ENCODE peak calls at places on chromosomes 7 and 10, in seven cellular contexts. One of them, this sample, is unnamed.

GRCh38 chr7:130490888-130491771 is 755 bp upstream of the MEST start:
- DNase-seq in PC-3: no peak
- DNase-seq in HCT116: no peak
- DNase-seq in left ventricle myocardium inferior: no peak
- DNase-seq in prostate gland: peak
- DNase-seq in HL-60: no peak
- DNase-seq in AG04450: no peak
- DNase-seq in this sample: peak

GRCh38 chr10:5942471-5942870 is 34.9 kb downstream of the IL15RA start:
- DNase-seq in AG04450: no peak
- DNase-seq in left ventricle myocardium inferior: peak
- DNase-seq in HL-60: no peak
- DNase-seq in HCT116: no peak
- DNase-seq in PC-3: no peak
- DNase-seq in prostate gland: no peak
- DNase-seq in this sample: peak

GRCh38 chr7:106054971-106055370 is 57.1 kb downstream of the SYPL1 start:
- DNase-seq in PC-3: no peak
- DNase-seq in HL-60: no peak
- DNase-seq in AG04450: no peak
- DNase-seq in left ventricle myocardium inferior: no peak
- DNase-seq in prostate gland: no peak
- DNase-seq in HCT116: no peak
- DNase-seq in this sample: no peak

GRCh38 chr10:112631501-112632410 is 184.7 kb downstream of the VTI1A start:
- DNase-seq in PC-3: no peak
- DNase-seq in left ventricle myocardium inferior: no peak
- DNase-seq in HL-60: no peak
- DNase-seq in AG04450: no peak
- DNase-seq in prostate gland: no peak
- DNase-seq in HCT116: peak
- DNase-seq in this sample: no peak

GRCh38 chr10:6327906-6328707 is 125.4 kb downstream of the PFKFB3 start:
- DNase-seq in HCT116: no peak
- DNase-seq in left ventricle myocardium inferior: no peak
- DNase-seq in PC-3: no peak
- DNase-seq in HL-60: no peak
- DNase-seq in AG04450: no peak
- DNase-seq in prostate gland: no peak
- DNase-seq in this sample: no peak

GRCh38 chr10:99993994-99994689 is 15.6 kb downstream of the DNMBP start:
- DNase-seq in left ventricle myocardium inferior: peak
- DNase-seq in HL-60: peak
- DNase-seq in HCT116: no peak
- DNase-seq in AG04450: no peak
- DNase-seq in PC-3: peak
- DNase-seq in prostate gland: no peak
- DNase-seq in this sample: no peak

GRCh38 chr10:43039629-43040481 is 37.0 kb upstream of the RET start:
- DNase-seq in PC-3: no peak
- DNase-seq in left ventricle myocardium inferior: no peak
- DNase-seq in AG04450: no peak
- DNase-seq in HCT116: no peak
- DNase-seq in HL-60: no peak
- DNase-seq in prostate gland: no peak
- DNase-seq in this sample: no peak

GRCh38 chr10:72065439-72066025 is 22.8 kb downstream of the SPOCK2 start:
- DNase-seq in HL-60: no peak
- DNase-seq in prostate gland: no peak
- DNase-seq in HCT116: no peak
- DNase-seq in AG04450: no peak
- DNase-seq in PC-3: no peak
- DNase-seq in left ventricle myocardium inferior: no peak
- DNase-seq in this sample: no peak

GRCh38 chr7:27110163-27110976 is 7.9 kb upstream of the HOXA2 start:
- DNase-seq in HL-60: no peak
- DNase-seq in PC-3: peak
- DNase-seq in left ventricle myocardium inferior: no peak
- DNase-seq in HCT116: no peak
- DNase-seq in prostate gland: peak
- DNase-seq in AG04450: peak
- DNase-seq in this sample: no peak

GRCh38 chr10:91410638-91411367 is 659 bp downstream of the HECTD2 start:
- DNase-seq in prostate gland: peak
- DNase-seq in PC-3: peak
- DNase-seq in left ventricle myocardium inferior: no peak
- DNase-seq in AG04450: no peak
- DNase-seq in HL-60: no peak
- DNase-seq in HCT116: no peak
- DNase-seq in this sample: no peak

GRCh38 chr7:39969431-39969830 is 19.4 kb downstream of the CDK13 start:
- DNase-seq in PC-3: no peak
- DNase-seq in HCT116: no peak
- DNase-seq in prostate gland: no peak
- DNase-seq in AG04450: no peak
- DNase-seq in left ventricle myocardium inferior: no peak
- DNase-seq in HL-60: no peak
- DNase-seq in this sample: no peak

GRCh38 chr10:95553674-95554073 is 7.5 kb downstream of the SORBS1 start:
- DNase-seq in HCT116: no peak
- DNase-seq in AG04450: no peak
- DNase-seq in PC-3: no peak
- DNase-seq in left ventricle myocardium inferior: no peak
- DNase-seq in prostate gland: no peak
- DNase-seq in HL-60: no peak
- DNase-seq in this sample: no peak

GRCh38 chr10:132626761-132627735 is 89.5 kb downstream of the INPP5A start:
- DNase-seq in PC-3: no peak
- DNase-seq in AG04450: no peak
- DNase-seq in HL-60: no peak
- DNase-seq in left ventricle myocardium inferior: peak
- DNase-seq in prostate gland: no peak
- DNase-seq in HCT116: no peak
- DNase-seq in this sample: no peak

GRCh38 chr7:73865738-73866445 is 4.9 kb downstream of the TMEM270 start:
- DNase-seq in left ventricle myocardium inferior: no peak
- DNase-seq in HCT116: no peak
- DNase-seq in prostate gland: peak
- DNase-seq in AG04450: no peak
- DNase-seq in PC-3: peak
- DNase-seq in HL-60: no peak
- DNase-seq in this sample: no peak

GRCh38 chr10:14416308-14416700 is 85.6 kb upstream of the FRMD4A start:
- DNase-seq in left ventricle myocardium inferior: no peak
- DNase-seq in HCT116: no peak
- DNase-seq in PC-3: no peak
- DNase-seq in HL-60: no peak
- DNase-seq in prostate gland: no peak
- DNase-seq in AG04450: no peak
- DNase-seq in this sample: no peak

GRCh38 chr7:36175872-36176271 is 22.8 kb downstream of the EEPD1 start:
- DNase-seq in HL-60: peak
- DNase-seq in HCT116: no peak
- DNase-seq in left ventricle myocardium inferior: peak
- DNase-seq in PC-3: no peak
- DNase-seq in AG04450: no peak
- DNase-seq in prostate gland: no peak
- DNase-seq in this sample: peak

GRCh38 chr10:97648557-97649404 is 8.3 kb downstream of the PI4K2A start:
- DNase-seq in HCT116: peak
- DNase-seq in PC-3: peak
- DNase-seq in AG04450: peak
- DNase-seq in prostate gland: no peak
- DNase-seq in HL-60: peak
- DNase-seq in left ventricle myocardium inferior: no peak
- DNase-seq in this sample: peak

GRCh38 chr10:78579995-78580394 is 488.8 kb upstream of the ZMIZ1 start:
- DNase-seq in HL-60: no peak
- DNase-seq in left ventricle myocardium inferior: peak
- DNase-seq in PC-3: peak
- DNase-seq in prostate gland: peak
- DNase-seq in HCT116: no peak
- DNase-seq in AG04450: no peak
- DNase-seq in this sample: peak

GRCh38 chr10:97081621-97082235 is 104.0 kb downstream of the SLIT1 start:
- DNase-seq in prostate gland: peak
- DNase-seq in AG04450: peak
- DNase-seq in HL-60: peak
- DNase-seq in HCT116: peak
- DNase-seq in PC-3: peak
- DNase-seq in left ventricle myocardium inferior: peak
- DNase-seq in this sample: peak

GRCh38 chr7:151694828-151695580 is 175.3 kb upstream of the RHEB start:
- DNase-seq in PC-3: peak
- DNase-seq in HCT116: no peak
- DNase-seq in HL-60: no peak
- DNase-seq in left ventricle myocardium inferior: peak
- DNase-seq in prostate gland: peak
- DNase-seq in AG04450: no peak
- DNase-seq in this sample: peak

GRCh38 chr10:83432296-83433045 is 706.8 kb upstream of the GHITM start:
- DNase-seq in left ventricle myocardium inferior: no peak
- DNase-seq in PC-3: no peak
- DNase-seq in HL-60: no peak
- DNase-seq in AG04450: no peak
- DNase-seq in HCT116: no peak
- DNase-seq in prostate gland: no peak
- DNase-seq in this sample: no peak

GRCh38 chr7:37505750-37506353 is 57.2 kb upstream of the ELMO1 start:
- DNase-seq in HL-60: no peak
- DNase-seq in AG04450: no peak
- DNase-seq in PC-3: no peak
- DNase-seq in prostate gland: no peak
- DNase-seq in left ventricle myocardium inferior: no peak
- DNase-seq in HCT116: no peak
- DNase-seq in this sample: no peak

GRCh38 chr7:127667017-127667670 is 15.2 kb downstream of the SND1 start:
- DNase-seq in prostate gland: no peak
- DNase-seq in HCT116: no peak
- DNase-seq in AG04450: no peak
- DNase-seq in HL-60: no peak
- DNase-seq in PC-3: peak
- DNase-seq in left ventricle myocardium inferior: no peak
- DNase-seq in this sample: no peak

GRCh38 chr10:24826022-24826421 is 102.3 kb upstream of the ARHGAP21 start:
- DNase-seq in prostate gland: no peak
- DNase-seq in AG04450: peak
- DNase-seq in HCT116: no peak
- DNase-seq in PC-3: peak
- DNase-seq in HL-60: no peak
- DNase-seq in left ventricle myocardium inferior: no peak
- DNase-seq in this sample: no peak

GRCh38 chr7:143384741-143385631 is 3.8 kb downstream of the ZYX start:
- DNase-seq in PC-3: no peak
- DNase-seq in HL-60: no peak
- DNase-seq in left ventricle myocardium inferior: no peak
- DNase-seq in AG04450: no peak
- DNase-seq in prostate gland: no peak
- DNase-seq in HCT116: no peak
- DNase-seq in this sample: no peak

GRCh38 chr7:141737118-141737835 is 881 bp upstream of the SSBP1 start:
- DNase-seq in prostate gland: no peak
- DNase-seq in left ventricle myocardium inferior: no peak
- DNase-seq in HCT116: no peak
- DNase-seq in HL-60: peak
- DNase-seq in AG04450: no peak
- DNase-seq in PC-3: peak
- DNase-seq in this sample: no peak

GRCh38 chr10:9858816-9859215 is 1158.9 kb upstream of the CELF2 start:
- DNase-seq in prostate gland: no peak
- DNase-seq in HCT116: no peak
- DNase-seq in AG04450: no peak
- DNase-seq in left ventricle myocardium inferior: no peak
- DNase-seq in PC-3: no peak
- DNase-seq in HL-60: no peak
- DNase-seq in this sample: no peak

GRCh38 chr7:97512441-97513207 is 219.3 kb upstream of the TAC1 start:
- DNase-seq in prostate gland: no peak
- DNase-seq in PC-3: no peak
- DNase-seq in left ventricle myocardium inferior: no peak
- DNase-seq in HCT116: no peak
- DNase-seq in AG04450: no peak
- DNase-seq in HL-60: no peak
- DNase-seq in this sample: no peak

GRCh38 chr7:130988443-130988842 is 254.4 kb upstream of the KLF14 start:
- DNase-seq in HCT116: no peak
- DNase-seq in AG04450: no peak
- DNase-seq in left ventricle myocardium inferior: no peak
- DNase-seq in HL-60: no peak
- DNase-seq in prostate gland: no peak
- DNase-seq in PC-3: no peak
- DNase-seq in this sample: no peak

GRCh38 chr10:5449823-5450222 is 37.5 kb downstream of the NET1 start:
- DNase-seq in PC-3: peak
- DNase-seq in left ventricle myocardium inferior: no peak
- DNase-seq in AG04450: peak
- DNase-seq in prostate gland: no peak
- DNase-seq in HCT116: no peak
- DNase-seq in HL-60: peak
- DNase-seq in this sample: no peak

GRCh38 chr10:34581871-34582532 is 233.1 kb downstream of the PARD3 start:
- DNase-seq in left ventricle myocardium inferior: no peak
- DNase-seq in AG04450: no peak
- DNase-seq in HL-60: no peak
- DNase-seq in HCT116: no peak
- DNase-seq in prostate gland: no peak
- DNase-seq in PC-3: peak
- DNase-seq in this sample: no peak
- H3K27ac ChIP-seq in left ventricle myocardium inferior: no peak
- H3K27ac ChIP-seq in AG04450: no peak
- H3K27ac ChIP-seq in HL-60: no peak
- H3K27ac ChIP-seq in HCT116: no peak
- H3K27ac ChIP-seq in prostate gland: no peak
- H3K27ac ChIP-seq in PC-3: peak
- H3K27ac ChIP-seq in this sample: no peak

GRCh38 chr10:73839276-73839966 is 28.0 kb upstream of the NDST2 start:
- DNase-seq in HL-60: no peak
- DNase-seq in HCT116: no peak
- DNase-seq in PC-3: no peak
- DNase-seq in prostate gland: no peak
- DNase-seq in left ventricle myocardium inferior: no peak
- DNase-seq in AG04450: no peak
- DNase-seq in this sample: no peak
- H3K4me3 ChIP-seq in HL-60: no peak
- H3K4me3 ChIP-seq in HCT116: no peak
- H3K4me3 ChIP-seq in PC-3: no peak
- H3K4me3 ChIP-seq in prostate gland: no peak
- H3K4me3 ChIP-seq in left ventricle myocardium inferior: no peak
- H3K4me3 ChIP-seq in AG04450: no peak
- H3K4me3 ChIP-seq in this sample: no peak

GRCh38 chr7:155804897-155805825 is 7.1 kb downstream of the SHH start:
- DNase-seq in PC-3: peak
- DNase-seq in left ventricle myocardium inferior: peak
- DNase-seq in HL-60: peak
- DNase-seq in HCT116: no peak
- DNase-seq in prostate gland: peak
- DNase-seq in AG04450: no peak
- DNase-seq in this sample: no peak
- TF ChIP-seq CTCF in PC-3: peak
- TF ChIP-seq CTCF in left ventricle myocardium inferior: peak
- TF ChIP-seq CTCF in HL-60: peak
- TF ChIP-seq CTCF in HCT116: peak
- TF ChIP-seq CTCF in prostate gland: no peak
- TF ChIP-seq CTCF in AG04450: peak
- TF ChIP-seq CTCF in this sample: no peak

GRCh38 chr7:148708026-148708685 is 9.5 kb downstream of the CUL1 start:
- DNase-seq in PC-3: no peak
- DNase-seq in left ventricle myocardium inferior: no peak
- DNase-seq in HCT116: no peak
- DNase-seq in prostate gland: no peak
- DNase-seq in HL-60: no peak
- DNase-seq in AG04450: no peak
- DNase-seq in this sample: no peak
- H3K27ac ChIP-seq in PC-3: no peak
- H3K27ac ChIP-seq in left ventricle myocardium inferior: no peak
- H3K27ac ChIP-seq in HCT116: no peak
- H3K27ac ChIP-seq in prostate gland: no peak
- H3K27ac ChIP-seq in HL-60: no peak
- H3K27ac ChIP-seq in AG04450: no peak
- H3K27ac ChIP-seq in this sample: no peak

This sample was measured in heart right ventricle.